ENCODE peak calls at places on chromosomes 5 and 9, in nine cellular contexts. U is brain microvascular endothelial cell, A is PC-3, W is A549, D is GM12878, V is stomach, F is colonic mucosa, M is fibroblast of pulmonary artery, B is DND-41. L is an unnamed sample.

GRCh38 chr9:134179595-134179917 is 15.2 kb upstream of the RNU6ATAC start:
- DNase-seq in U (no peak), D (no peak), B (no peak), A (no peak), M (no peak), V (no peak), W (no peak), F (no peak), L (no peak)

GRCh38 chr5:52560366-52560765 is 227.3 kb upstream of the ITGA1 start:
- DNase-seq in B (no peak), M (peak; percentile 6), D (no peak), V (no peak), U (no peak), W (no peak), F (no peak), A (peak; percentile 56), L (no peak)

GRCh38 chr9:32294051-32294600 is 90.3 kb upstream of the ACO1 start:
- DNase-seq in F (no peak), W (no peak), D (no peak), U (no peak), B (no peak), V (no peak), A (no peak), M (no peak), L (no peak)

GRCh38 chr9:135711411-135711810 is 9.4 kb downstream of the KCNT1 start:
- DNase-seq in D (no peak), A (no peak), B (no peak), W (no peak), M (no peak), F (no peak), U (no peak), V (no peak), L (no peak)

GRCh38 chr5:1654786-1655495 is 131.2 kb upstream of the LPCAT1 start:
- DNase-seq in D (no peak), A (no peak), F (peak; percentile 12), B (no peak), U (no peak), W (no peak), V (no peak), M (no peak), L (no peak)

GRCh38 chr5:59025734-59026133 is 442.9 kb downstream of the RAB3C start:
- DNase-seq in U (no peak), M (no peak), B (no peak), D (no peak), V (no peak), F (no peak), W (peak; percentile 61), A (no peak), L (no peak)

GRCh38 chr5:160513485-160513884 is 91.8 kb downstream of the PTTG1 start:
- DNase-seq in D (no peak), A (no peak), B (no peak), F (no peak), M (no peak), W (no peak), U (no peak), V (no peak), L (no peak)

GRCh38 chr9:40927851-40928802 is 200.4 kb downstream of the FOXD4L6 start:
- DNase-seq in A (no peak), V (no peak), M (no peak), F (no peak), D (no peak), B (no peak), W (no peak), U (no peak), L (no peak)

GRCh38 chr5:160486573-160486972 is 64.9 kb downstream of the PTTG1 start:
- DNase-seq in A (no peak), M (no peak), V (no peak), W (no peak), B (no peak), F (no peak), U (no peak), D (no peak), L (peak; percentile 53)

GRCh38 chr9:117034862-117035261 is 347.8 kb downstream of the TRIM32 start:
- DNase-seq in V (no peak), D (no peak), U (peak; percentile 1), B (peak; percentile 36), A (peak; percentile 34), W (peak; percentile 1), M (peak; percentile 4), F (no peak), L (no peak)

GRCh38 chr9:108186996-108187395 is 668.8 kb downstream of the ACTL7B start:
- DNase-seq in D (no peak), B (no peak), W (no peak), V (peak; percentile 43), A (no peak), M (peak; percentile 65), F (peak; percentile 50), U (peak; percentile 7), L (no peak)

DNA sequence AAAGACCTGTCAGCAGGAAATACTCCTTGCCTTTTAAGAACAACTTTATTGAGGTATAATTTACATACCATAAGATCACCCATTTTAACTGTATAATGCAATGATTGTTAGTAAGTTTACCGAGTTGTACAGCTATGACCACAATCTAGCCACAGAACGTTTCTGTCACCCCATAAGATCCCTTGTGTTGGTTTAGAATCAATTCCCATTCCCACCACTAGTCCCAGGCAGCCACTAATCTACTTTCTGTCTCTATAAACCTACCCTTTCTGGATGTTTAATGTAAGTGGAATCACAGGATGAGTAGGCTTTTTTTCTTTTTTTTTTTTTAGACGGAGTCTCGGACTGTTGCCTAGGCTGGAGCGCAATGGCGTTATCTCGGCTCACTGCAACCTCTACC is 4.4 kb downstream of the GPR107 start:
- DNase-seq in U (no peak), M (peak; percentile 24), A (peak; percentile 26), V (no peak), W (peak; percentile 35), F (no peak), B (no peak), D (no peak), L (no peak)
- TF ChIP-seq CTCF in U (peak; percentile 49), M (peak; percentile 36), A (peak; percentile 39), V (no peak), W (no peak), F (no peak), B (peak; percentile 38), D (no peak), L (peak; percentile 19)

GRCh38 chr5:159050408-159051091 is 49.2 kb downstream of the EBF1 start:
- DNase-seq in W (no peak), M (peak; percentile 43), A (peak; percentile 17), D (no peak), F (no peak), B (no peak), U (peak; percentile 40), V (no peak), L (no peak)

GRCh38 chr5:159049844-159050318 is 49.8 kb downstream of the EBF1 start:
- DNase-seq in F (no peak), U (peak; percentile 53), A (peak; percentile 33), M (peak; percentile 74), W (peak; percentile 10), B (no peak), D (no peak), V (no peak), L (no peak)

GRCh38 chr5:159053216-159053615 is 46.5 kb downstream of the EBF1 start:
- DNase-seq in U (no peak), V (no peak), D (no peak), M (no peak), A (no peak), B (no peak), F (no peak), W (no peak), L (no peak)

GRCh38 chr5:159052282-159053011 is 47.3 kb downstream of the EBF1 start:
- DNase-seq in A (no peak), V (no peak), F (no peak), U (peak; percentile 31), W (no peak), D (no peak), M (no peak), B (no peak), L (no peak)

DNA sequence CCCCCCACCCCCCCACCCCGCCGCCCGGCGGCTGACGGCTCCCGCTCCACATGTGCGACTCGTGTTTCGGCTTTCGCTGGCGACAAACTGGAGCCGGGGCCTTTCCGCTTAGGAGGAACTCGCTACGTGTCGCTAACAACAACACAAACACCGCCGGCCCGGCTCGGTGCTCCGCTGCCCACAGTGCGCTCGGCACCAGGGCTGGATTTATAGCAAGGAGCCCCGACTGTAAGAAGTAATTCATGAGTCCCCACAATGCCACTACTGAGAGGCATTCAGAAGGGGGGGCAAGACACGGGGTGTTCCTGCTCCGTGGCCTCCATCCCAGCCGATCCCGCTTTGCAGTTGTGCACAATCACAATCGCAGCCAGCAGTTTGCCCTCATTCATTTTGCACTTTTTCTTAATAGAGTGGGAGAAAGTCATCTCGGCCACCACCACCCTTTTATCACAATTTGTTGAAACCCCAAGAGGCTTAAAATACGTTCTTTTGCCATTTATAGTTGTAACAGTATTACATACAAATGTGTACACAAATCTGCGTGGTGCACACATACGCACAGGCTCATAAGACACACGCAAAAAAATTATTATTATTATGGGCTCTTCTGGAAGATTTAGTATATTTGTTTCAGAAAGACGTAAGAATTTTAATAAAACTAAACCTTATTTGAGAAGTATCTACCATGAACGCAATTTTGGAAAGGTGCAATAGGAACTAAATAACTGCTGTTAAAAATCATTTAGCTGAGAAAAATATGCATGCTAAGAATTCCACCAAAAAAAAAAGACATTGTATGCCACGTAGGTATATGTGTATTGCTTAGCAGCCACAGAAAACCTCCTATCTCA is 48.1 kb downstream of the EBF1 start:
- DNase-seq in M (peak; percentile 31), B (no peak), W (no peak), F (peak; percentile 24), U (peak; percentile 40), D (no peak), A (peak; percentile 23), V (peak; percentile 40), L (no peak)
- H3K4me3 ChIP-seq in M (peak overlapping the region; percentile 24), B (no peak overlapping the region), W (no peak overlapping the region), F (peak overlapping the region; percentile 7), U (peak overlapping the region; percentile 46), D (peak overlapping the region; percentile 46), A (peak overlapping the region; percentile 64), V (peak overlapping the region; percentile 29), L (peak overlapping the region; percentile 52)

GRCh38 chr9:86287013-86287412 is 4.7 kb upstream of the ISCA1 start:
- DNase-seq in A (peak; percentile 39), M (peak; percentile 60), D (no peak), V (no peak), F (no peak), W (peak; percentile 60), U (peak; percentile 42), B (no peak), L (peak; percentile 21)
- TF ChIP-seq CTCF in A (peak; percentile 49), M (peak; percentile 45), D (peak; percentile 22), V (no peak), F (no peak), W (peak; percentile 49), U (peak; percentile 72), B (peak; percentile 32), L (peak; percentile 28)

GRCh38 chr5:170280090-170280493 is 17.5 kb downstream of the LCP2 start:
- DNase-seq in W (no peak), U (no peak), B (no peak), V (no peak), F (no peak), M (no peak), D (no peak), A (no peak), L (no peak)
- H3K4me3 ChIP-seq in W (no peak overlapping the region), U (no peak overlapping the region), B (no peak overlapping the region), V (no peak overlapping the region), F (no peak overlapping the region), M (no peak overlapping the region), D (no peak overlapping the region), A (no peak overlapping the region), L (no peak overlapping the region)

GRCh38 chr5:173882632-173883031 is 5.5 kb upstream of the CPEB4 start:
- DNase-seq in A (peak; percentile 86), W (no peak), F (no peak), M (no peak), D (no peak), U (no peak), B (no peak), V (no peak), L (no peak)
- TF ChIP-seq CTCF in A (no peak), W (no peak), F (no peak), M (no peak), D (no peak), U (no peak), B (no peak), V (no peak), L (no peak)

L was measured in GM12864.